ENCODE peak calls at places on chromosomes 11 and 22, in ten cellular contexts. O, A, R, D, Y, V, Z, B, F and K are unnamed samples.

GRCh38 chr22:37109242-37109917 is at the start of gene TMPRSS6:
- DNase-seq in Z (no peak), F (no peak), R (no peak), O (no peak), Y (no peak), B (no peak), D (no peak), V (no peak), A (no peak), K (no peak)

GRCh38 chr22:42648368-42649260 is 578 bp downstream of the CYB5R3 start:
- DNase-seq in F (no peak), R (peak), B (no peak), O (no peak), Z (peak), V (peak), A (peak), D (peak), Y (peak), K (no peak)

GRCh38 chr11:82996966-82997606 is 74.6 kb downstream of the RAB30 start:
- DNase-seq in D (no peak), R (no peak), A (no peak), Y (no peak), B (no peak), Z (no peak), O (no peak), F (no peak), V (no peak), K (no peak)

GRCh38 chr11:102798012-102798746 is at the start of gene MMP1:
- DNase-seq in Z (no peak), R (no peak), A (no peak), V (peak), O (no peak), Y (no peak), F (no peak), B (no peak), D (no peak), K (no peak)

GRCh38 chr11:129416080-129416820 is 40.6 kb downstream of the BARX2 start:
- DNase-seq in F (no peak), Z (no peak), Y (no peak), V (no peak), R (no peak), O (no peak), B (no peak), A (no peak), D (no peak), K (no peak)

GRCh38 chr22:40694409-40694808 is 15.1 kb downstream of the MCHR1 start:
- DNase-seq in O (no peak), V (peak), Y (no peak), R (no peak), B (no peak), Z (no peak), F (no peak), D (no peak), A (no peak), K (no peak)

GRCh38 chr22:20013382-20013871 is 3.2 kb downstream of the ARVCF start:
- DNase-seq in Y (no peak), A (peak), D (peak), F (peak), O (peak), R (no peak), V (peak), Z (no peak), B (peak), K (peak)

GRCh38 chr22:18998998-18999397 is 62.9 kb upstream of the PRODH start:
- DNase-seq in R (no peak), Z (no peak), A (no peak), B (peak), Y (no peak), O (peak), D (peak), F (peak), V (no peak), K (peak)

GRCh38 chr11:35372565-35373283 is 46.6 kb downstream of the SLC1A2 start:
- DNase-seq in F (no peak), R (no peak), O (no peak), D (no peak), Y (no peak), B (no peak), Z (no peak), V (no peak), A (no peak), K (no peak)

GRCh38 chr11:62575156-62575555 is 1.5 kb upstream of the EEF1G start:
- DNase-seq in Z (no peak), F (no peak), B (no peak), D (no peak), Y (no peak), O (no peak), V (no peak), A (no peak), R (no peak), K (no peak)

GRCh38 chr11:43268161-43268560 is 43.6 kb upstream of the API5 start:
- DNase-seq in D (no peak), A (no peak), R (no peak), O (no peak), Y (no peak), Z (no peak), F (no peak), B (no peak), V (no peak), K (no peak)

GRCh38 chr11:104531075-104531474 is 367.1 kb upstream of the PDGFD start:
- DNase-seq in F (peak), D (no peak), Z (no peak), Y (no peak), R (no peak), V (no peak), A (no peak), B (no peak), O (no peak), K (peak)

GRCh38 chr22:38068641-38069371 is 11.6 kb downstream of the PICK1 start:
- DNase-seq in A (no peak), O (no peak), B (no peak), Z (no peak), F (no peak), Y (no peak), D (no peak), R (no peak), V (no peak), K (no peak)

GRCh38 chr11:120354779-120355178 is 18.6 kb downstream of the ARHGEF12 start:
- DNase-seq in B (no peak), Z (no peak), V (no peak), O (no peak), F (no peak), Y (no peak), D (no peak), R (no peak), A (no peak), K (no peak)

GRCh38 chr22:48753752-48754517 is 1073.7 kb downstream of the BRD1 start:
- DNase-seq in Y (no peak), B (no peak), Z (no peak), V (no peak), O (no peak), A (no peak), F (no peak), D (no peak), R (no peak), K (no peak)

GRCh38 chr11:73326929-73327811 is 19.1 kb downstream of the ARHGEF17 start:
- DNase-seq in Z (no peak), B (no peak), Y (no peak), O (no peak), V (peak), R (no peak), D (no peak), A (no peak), F (no peak), K (no peak)

GRCh38 chr11:88544656-88545280 is 207.2 kb upstream of the CTSC start:
- DNase-seq in F (no peak), B (no peak), Z (no peak), A (no peak), V (no peak), O (no peak), D (no peak), R (no peak), Y (no peak), K (no peak)

GRCh38 chr22:22712092-22712658 is 67.8 kb downstream of the GGTLC2 start:
- DNase-seq in A (no peak), Z (peak), B (no peak), Y (no peak), O (no peak), R (no peak), V (no peak), F (no peak), D (no peak), K (no peak)

GRCh38 chr22:49262167-49262566 is 565.5 kb downstream of the BRD1 start:
- DNase-seq in B (no peak), R (no peak), Y (no peak), Z (no peak), D (no peak), V (no peak), O (no peak), F (no peak), A (no peak), K (no peak)